ENCODE peak calls at places on chromosomes 3 and 15, in six cellular contexts. W is PC-3, S is mucosa of descending colon, M is stomach, T is psoas muscle, Y is BJ. A is an unnamed sample.
A peak's percentile ranks its signal among the peaks of the same experiment; 100 is the strongest.

GRCh38 chr15:37981781-37982180 is 47.3 kb downstream of the TMCO5A start:
- DNase-seq in M (no peak), Y (no peak), T (no peak), W (peak; percentile 57), S (no peak), A (peak; percentile 3)

GRCh38 chr3:102471001-102471400 is 36.2 kb downstream of the ZPLD1 start:
- DNase-seq in M (no peak), Y (no peak), T (no peak), W (peak; percentile 23), S (no peak), A (no peak)

GRCh38 chr3:169998668-169999131 is 32.1 kb downstream of the SEC62 start:
- DNase-seq in Y (peak; percentile 68), M (no peak), T (no peak), W (peak; percentile 62), S (no peak), A (no peak)

GRCh38 chr3:135853981-135854380 is 111.5 kb upstream of the PPP2R3A start:
- DNase-seq in Y (no peak), M (no peak), T (no peak), S (no peak), W (no peak), A (no peak)

GRCh38 chr3:16993227-16993626 is 108.5 kb downstream of the PLCL2 start:
- DNase-seq in M (no peak), S (no peak), Y (no peak), T (no peak), W (peak; percentile 55), A (peak; percentile 38)

GRCh38 chr15:61115241-61115640 is 113.9 kb downstream of the RORA start:
- DNase-seq in M (no peak), Y (peak; percentile 19), W (no peak), T (no peak), S (no peak), A (no peak)

GRCh38 chr15:49621327-49622210 is 721 bp downstream of the DTWD1 start:
- DNase-seq in T (no peak), W (peak; percentile 2), Y (no peak), M (no peak), S (no peak), A (no peak)

GRCh38 chr3:13141991-13142412 is 68.8 kb upstream of the IQSEC1 start:
- DNase-seq in W (peak; percentile 48), Y (no peak), S (peak; percentile 24), M (no peak), T (no peak), A (no peak)

GRCh38 chr15:40769310-40770146 is at the start of gene C15orf62:
- DNase-seq in T (no peak), Y (no peak), W (peak; percentile 84), M (peak; percentile 73), S (peak; percentile 56), A (no peak)

GRCh38 chr3:120615863-120616599 is 19.9 kb downstream of the NDUFB4 start:
- DNase-seq in Y (peak; percentile 64), T (peak; percentile 63), W (peak; percentile 40), S (peak; percentile 10), M (no peak), A (no peak)

GRCh38 chr3:37899101-37899707 is 37.5 kb downstream of the CTDSPL start:
- DNase-seq in M (no peak), Y (no peak), S (no peak), T (no peak), W (no peak), A (no peak)

GRCh38 chr3:42747581-42747980 is 25.5 kb downstream of the CCDC13 start:
- DNase-seq in S (no peak), Y (no peak), M (no peak), W (no peak), T (no peak), A (no peak)

GRCh38 chr3:39317571-39318169 is 11.8 kb upstream of the CCR8 start:
- DNase-seq in W (peak; percentile 32), Y (no peak), S (peak; percentile 40), M (no peak), T (no peak), A (no peak)

GRCh38 chr3:172256101-172256687 is 192.1 kb downstream of the GHSR start:
- DNase-seq in T (peak; percentile 58), M (no peak), W (no peak), S (peak; percentile 19), Y (no peak), A (no peak)

GRCh38 chr15:79516646-79517045 is 84.5 kb downstream of the MINAR1 start:
- DNase-seq in W (no peak), M (no peak), T (no peak), Y (no peak), S (no peak), A (no peak)

GRCh38 chr3:103048371-103048722 is 613.5 kb downstream of the ZPLD1 start:
- DNase-seq in W (no peak), T (no peak), Y (no peak), M (no peak), S (no peak), A (peak; percentile 39)

GRCh38 chr3:183581496-183582155 is 26.1 kb upstream of the KLHL6 start:
- DNase-seq in T (no peak), S (no peak), W (no peak), Y (no peak), M (no peak), A (no peak)

GRCh38 chr15:81480645-81481053 is 106.6 kb upstream of the TMC3 start:
- DNase-seq in Y (peak; percentile 5), M (no peak), T (no peak), S (peak; percentile 79), W (peak; percentile 79), A (peak; percentile 14)

GRCh38 chr3:62241279-62241678 is 132.1 kb downstream of the FEZF2 start:
- DNase-seq in M (no peak), T (no peak), S (no peak), W (no peak), Y (no peak), A (no peak)

GRCh38 chr3:123026551-123027291 is 842 bp downstream of the SEMA5B start:
- DNase-seq in S (peak; percentile 21), T (peak; percentile 62), M (peak; percentile 31), W (no peak), Y (no peak), A (no peak)

GRCh38 chr3:52443791-52444687 is 864 bp downstream of the SEMA3G start:
- DNase-seq in W (no peak), Y (no peak), M (no peak), S (no peak), T (no peak), A (no peak)
- H3K4me3 ChIP-seq in W (no peak overlapping the region), Y (no peak overlapping the region), M (peak overlapping the region; percentile 2), S (no peak overlapping the region), T (peak overlapping the region; percentile 45), A (no peak overlapping the region)

GRCh38 chr3:81579744-81580143 is 181.7 kb downstream of the GBE1 start:
- DNase-seq in M (no peak), W (no peak), Y (no peak), T (no peak), S (no peak), A (no peak)
- H3K4me3 ChIP-seq in M (no peak overlapping the region), W (no peak overlapping the region), Y (no peak overlapping the region), T (no peak overlapping the region), S (no peak overlapping the region), A (no peak overlapping the region)

GRCh38 chr3:139935866-139936817 is 1.2 kb downstream of the CLSTN2 start:
- DNase-seq in S (peak; percentile 19), M (peak; percentile 26), T (peak; percentile 69), Y (no peak), W (no peak), A (no peak)

GRCh38 chr3:139934557-139935070 is 371 bp upstream of the CLSTN2 start:
- DNase-seq in M (no peak), Y (no peak), T (peak; percentile 82), S (peak; percentile 27), W (no peak), A (peak; percentile 61)

GRCh38 chr3:139937674-139938279 is 2.8 kb downstream of the CLSTN2 start:
- DNase-seq in Y (peak; percentile 4), M (peak; percentile 36), S (peak; percentile 45), T (peak; percentile 56), W (peak; percentile 41), A (no peak)

GRCh38 chr3:139939681-139940190 is 4.8 kb downstream of the CLSTN2 start:
- DNase-seq in T (no peak), Y (no peak), S (no peak), W (no peak), M (no peak), A (no peak)

DNA sequence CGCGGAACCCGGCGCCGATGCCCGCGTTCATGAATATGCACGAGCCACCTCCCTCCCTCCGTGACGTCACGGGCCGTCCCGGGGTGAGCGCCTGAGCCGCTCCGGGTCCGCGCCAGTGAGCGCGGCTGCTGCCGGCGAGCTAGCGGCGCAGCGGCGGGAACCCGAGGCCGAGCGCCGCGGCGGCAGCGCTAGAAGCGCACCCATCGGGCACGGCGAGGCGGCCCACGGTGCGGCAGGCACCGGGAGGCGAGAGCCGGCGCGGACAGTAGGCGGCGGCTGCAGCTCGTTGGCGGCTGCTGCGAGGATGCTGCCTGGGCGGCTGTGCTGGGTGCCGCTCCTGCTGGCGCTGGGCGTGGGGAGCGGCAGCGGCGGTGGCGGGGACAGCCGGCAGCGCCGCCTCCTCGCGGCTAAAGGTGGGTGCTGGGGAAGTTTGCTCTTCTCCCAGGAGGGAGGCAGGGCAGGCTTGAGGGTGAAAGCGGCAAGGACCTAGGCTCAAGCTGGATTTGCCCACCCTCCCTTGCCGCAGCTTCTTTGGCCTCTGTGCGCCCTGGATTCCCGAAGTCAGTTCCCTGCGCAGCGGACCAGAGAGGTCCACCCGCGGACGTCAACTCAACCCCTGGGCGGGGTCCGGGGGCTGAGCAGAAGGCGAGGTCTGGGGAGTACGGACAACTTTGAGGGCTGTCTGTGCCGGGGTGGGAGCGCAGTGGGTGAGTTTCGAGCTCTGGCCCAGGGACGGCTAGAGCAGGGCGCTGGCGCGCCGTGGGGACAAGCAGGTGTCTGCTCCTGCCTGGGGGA is at the start of gene CLSTN2:
- DNase-seq in W (no peak), Y (no peak), S (peak; percentile 52), M (peak; percentile 38), T (peak; percentile 86), A (no peak)
- H3K4me3 ChIP-seq in W (no peak within 1 kb of the TSS), Y (peak within 1 kb of the TSS; percentile 10), S (no peak within 1 kb of the TSS), M (peak within 1 kb of the TSS; percentile 44), T (peak within 1 kb of the TSS; percentile 63), A (peak within 1 kb of the TSS; percentile 86)

DNA sequence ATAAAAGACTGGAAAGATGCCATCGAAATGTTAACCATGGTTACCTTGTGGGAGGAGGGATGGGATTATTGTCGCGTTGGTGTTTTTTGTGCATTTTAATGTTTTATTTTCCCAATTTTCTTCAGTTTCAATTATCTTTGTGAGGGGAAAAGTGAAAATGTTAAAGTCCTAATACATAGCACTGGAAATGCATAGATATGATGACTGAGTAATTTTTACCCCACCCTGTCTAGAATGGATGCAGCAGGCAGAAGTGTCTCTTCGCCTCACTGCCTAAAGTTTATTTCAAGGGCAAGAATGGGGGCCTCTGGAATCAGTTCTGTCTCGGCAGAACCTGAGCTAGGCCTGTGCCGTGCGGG is 11.5 kb downstream of the FOXL2 start:
- DNase-seq in S (no peak), M (no peak), W (peak; percentile 4), Y (no peak), T (no peak), A (no peak)
- H3K4me3 ChIP-seq in S (no peak overlapping the region), M (no peak overlapping the region), W (peak overlapping the region; percentile 65), Y (no peak overlapping the region), T (peak overlapping the region; percentile 66), A (peak overlapping the region; percentile 48)

DNA sequence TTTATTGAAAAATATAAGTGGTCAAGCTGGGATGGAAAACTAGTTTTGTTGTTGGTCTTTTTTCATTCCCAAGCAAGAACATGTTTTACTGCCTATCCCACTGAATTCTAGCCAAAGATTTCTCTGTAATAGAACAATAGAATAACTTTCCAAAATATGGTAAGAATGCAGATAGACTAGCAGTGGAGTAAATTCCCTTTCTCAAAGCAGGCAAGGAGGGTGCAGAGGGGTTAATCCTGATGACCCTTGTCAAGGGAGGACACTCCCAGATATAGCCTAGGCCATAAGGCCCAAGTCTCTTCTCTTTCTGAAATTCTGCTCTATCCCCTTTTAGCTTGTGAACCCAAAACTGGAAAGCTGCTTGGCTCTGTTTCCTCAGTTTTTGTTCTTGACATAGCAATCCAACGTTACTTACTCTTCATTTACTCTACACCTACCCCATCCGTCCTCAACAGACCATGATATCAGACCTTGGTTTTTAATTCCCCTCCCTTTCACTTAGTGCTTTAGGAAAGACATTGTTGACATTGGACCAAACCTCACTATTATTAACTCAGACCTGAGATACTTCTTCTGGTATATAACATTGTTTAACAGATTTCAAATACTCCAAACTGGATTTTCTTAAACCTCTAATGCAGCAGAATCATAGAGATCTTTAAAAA is 453.6 kb upstream of the THBS1 start:
- DNase-seq in W (peak; percentile 47), M (no peak), T (no peak), Y (no peak), S (no peak), A (no peak)
- H3K4me3 ChIP-seq in W (peak overlapping the region; percentile 50), M (no peak overlapping the region), T (no peak overlapping the region), Y (no peak overlapping the region), S (no peak overlapping the region), A (no peak overlapping the region)

A was measured in retinal pigment epithelial cell.